ENCODE peak calls at places on chromosomes 2 and 18, in four cellular contexts. K, Q, V and N are unnamed samples.

GRCh38 chr2:174436351-174436750 is 40.8 kb downstream of the SCRN3 start:
- DNase-seq in K (no peak), Q (no peak), V (no peak), N (no peak)

GRCh38 chr2:15563227-15564100 is 2.3 kb upstream of the NBAS start:
- DNase-seq in K (no peak), Q (no peak), V (no peak), N (no peak)

GRCh38 chr2:230981704-230982103 is 14.2 kb upstream of the SPATA3 start:
- DNase-seq in K (no peak), Q (no peak), V (no peak), N (no peak)

GRCh38 chr18:77524909-77525308 is 275.3 kb downstream of the GALR1 start:
- DNase-seq in K (no peak), Q (no peak), V (no peak), N (no peak)

GRCh38 chr2:137748533-137748932 is 215.7 kb upstream of the HNMT start:
- DNase-seq in K (no peak), Q (no peak), V (no peak), N (no peak)

GRCh38 chr2:160214461-160215055 is 14.5 kb upstream of the ITGB6 start:
- DNase-seq in K (no peak), Q (no peak), V (no peak), N (peak; percentile 41)

GRCh38 chr2:9708683-9709538 is 78.1 kb upstream of the YWHAQ start:
- DNase-seq in K (no peak), Q (peak; percentile 24), V (no peak), N (no peak)

GRCh38 chr2:68311033-68311432 is 8.7 kb downstream of the CNRIP1 start:
- DNase-seq in K (no peak), Q (no peak), V (no peak), N (no peak)

GRCh38 chr18:50829644-50830043 is 9.8 kb upstream of the MRO start:
- DNase-seq in K (no peak), Q (no peak), V (no peak), N (no peak)

GRCh38 chr2:239152239-239152915 is 248.4 kb downstream of the HDAC4 start:
- DNase-seq in K (no peak), Q (no peak), V (no peak), N (no peak)

GRCh38 chr2:105553538-105554196 is 154.8 kb upstream of the FHL2 start:
- DNase-seq in K (no peak), Q (no peak), V (no peak), N (no peak)

GRCh38 chr18:65760457-65760856 is 9.6 kb downstream of the CDH7 start:
- DNase-seq in K (no peak), Q (no peak), V (no peak), N (no peak)

GRCh38 chr2:54936766-54937165 is 113.5 kb downstream of the RTN4 start:
- DNase-seq in K (no peak), Q (no peak), V (no peak), N (no peak)

GRCh38 chr2:26299488-26300092 is 46.4 kb upstream of the SELENOI start:
- DNase-seq in K (no peak), Q (peak; percentile 22), V (no peak), N (peak; percentile 85)

GRCh38 chr2:2573658-2574293 is 242.7 kb upstream of the MYT1L start:
- DNase-seq in K (no peak), Q (no peak), V (no peak), N (no peak)

GRCh38 chr18:35283923-35284794 is 5.9 kb downstream of the ZSCAN30 start:
- DNase-seq in K (no peak), Q (no peak), V (no peak), N (no peak)
- H3K9me3 ChIP-seq in K (no peaks in the 10 kb centered on the region), Q (peaks cover 8% of the 10 kb centered on the region), V (no peaks in the 10 kb centered on the region), N (no peaks in the 10 kb centered on the region)

DNA sequence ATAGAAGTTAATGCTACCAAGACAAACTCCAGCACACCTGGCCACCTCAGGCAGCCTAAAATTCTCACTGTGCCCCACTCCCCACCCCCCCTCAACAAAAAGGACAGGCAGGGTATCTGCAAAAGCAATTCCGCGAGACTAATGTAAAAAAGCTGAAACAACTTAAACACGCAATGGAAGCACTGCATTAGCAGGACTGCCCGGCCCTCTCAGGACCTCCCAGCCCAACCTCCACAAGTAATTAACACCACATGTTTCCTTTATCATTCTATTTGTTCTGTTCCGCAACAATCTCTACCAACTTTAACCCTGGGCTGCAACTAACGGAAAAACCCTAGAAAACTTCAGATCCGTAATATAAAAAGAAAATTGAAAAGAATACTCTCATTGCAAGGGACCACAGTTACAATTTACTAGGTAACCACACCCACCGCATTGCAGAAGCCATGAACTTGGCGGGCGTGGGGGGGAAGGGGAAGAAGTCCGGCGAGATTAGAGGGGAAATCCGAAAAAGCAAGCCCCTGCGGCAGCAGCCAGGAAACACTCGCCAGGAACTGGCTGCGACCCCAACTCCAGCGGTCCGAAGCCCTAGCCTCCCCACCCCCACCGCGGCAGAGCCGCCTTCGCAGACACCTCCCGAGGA is 1.3 kb downstream of the EPB41L3 start:
- DNase-seq in K (no peak), Q (no peak), V (no peak), N (no peak)
- H3K4me3 ChIP-seq in K (no peak overlapping the region), Q (no peak overlapping the region), V (no peak overlapping the region), N (peak overlapping the region; percentile 62)

GRCh38 chr18:48132993-48133674 is 202.7 kb upstream of the SMAD2 start:
- DNase-seq in K (no peak), Q (no peak), V (no peak), N (no peak)

GRCh38 chr18:48133675-48134251 is 203.3 kb upstream of the SMAD2 start:
- DNase-seq in K (no peak), Q (no peak), V (no peak), N (peak; percentile 69)

GRCh38 chr18:48136051-48136543 is 205.6 kb upstream of the SMAD2 start:
- DNase-seq in K (no peak), Q (no peak), V (no peak), N (peak; percentile 29)

GRCh38 chr18:48135436-48135966 is 205.0 kb upstream of the SMAD2 start:
- DNase-seq in K (no peak), Q (no peak), V (no peak), N (no peak)

DNA sequence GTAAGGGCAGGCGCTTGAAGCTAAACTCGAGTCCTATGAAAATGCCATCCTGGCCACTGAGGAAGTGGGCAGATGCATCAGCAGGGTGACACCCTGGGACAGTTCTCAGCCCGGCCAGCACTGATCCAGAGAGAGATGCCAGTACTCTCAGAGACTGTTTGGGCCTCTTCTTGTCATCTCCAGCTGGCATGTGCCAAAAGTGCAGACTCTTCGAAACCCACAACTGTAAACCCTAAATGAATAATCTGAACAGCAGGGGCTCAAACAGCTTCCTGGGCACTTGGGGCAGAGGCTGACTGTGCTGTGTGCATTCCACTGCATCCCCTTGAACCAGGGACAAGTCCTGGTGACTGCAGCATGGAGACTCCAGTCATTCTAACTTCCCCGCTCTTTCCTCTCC is 204.2 kb upstream of the SMAD2 start:
- DNase-seq in K (no peak), Q (no peak), V (no peak), N (no peak)
- H3K4me1 ChIP-seq in K (no peaks in the 10 kb centered on the region), Q (peaks cover 9% of the 10 kb centered on the region), V (no peaks in the 10 kb centered on the region), N (peaks cover 3% of the 10 kb centered on the region)

GRCh38 chr18:80022613-80023012 is 11.6 kb upstream of the RBFA start:
- DNase-seq in K (no peak), Q (peak; percentile 17), V (no peak), N (no peak)
- H3K9me3 ChIP-seq in K (peaks cover 61% of the 10 kb centered on the region), Q (peaks cover 81% of the 10 kb centered on the region), V (peaks cover 53% of the 10 kb centered on the region), N (peaks cover 12% of the 10 kb centered on the region)

GRCh38 chr2:167726788-167727187 is 520.6 kb downstream of the STK39 start:
- DNase-seq in K (no peak), Q (no peak), V (no peak), N (peak; percentile 45)

GRCh38 chr2:167729911-167730310 is 517.5 kb downstream of the STK39 start:
- DNase-seq in K (no peak), Q (no peak), V (no peak), N (no peak)

GRCh38 chr2:167733750-167734149 is 513.6 kb downstream of the STK39 start:
- DNase-seq in K (no peak), Q (no peak), V (no peak), N (no peak)

GRCh38 chr2:167732251-167732788 is 515.1 kb downstream of the STK39 start:
- DNase-seq in K (no peak), Q (no peak), V (no peak), N (no peak)
- H3K4me3 ChIP-seq in K (no peak overlapping the region), Q (no peak overlapping the region), V (no peak overlapping the region), N (no peak overlapping the region)

DNA sequence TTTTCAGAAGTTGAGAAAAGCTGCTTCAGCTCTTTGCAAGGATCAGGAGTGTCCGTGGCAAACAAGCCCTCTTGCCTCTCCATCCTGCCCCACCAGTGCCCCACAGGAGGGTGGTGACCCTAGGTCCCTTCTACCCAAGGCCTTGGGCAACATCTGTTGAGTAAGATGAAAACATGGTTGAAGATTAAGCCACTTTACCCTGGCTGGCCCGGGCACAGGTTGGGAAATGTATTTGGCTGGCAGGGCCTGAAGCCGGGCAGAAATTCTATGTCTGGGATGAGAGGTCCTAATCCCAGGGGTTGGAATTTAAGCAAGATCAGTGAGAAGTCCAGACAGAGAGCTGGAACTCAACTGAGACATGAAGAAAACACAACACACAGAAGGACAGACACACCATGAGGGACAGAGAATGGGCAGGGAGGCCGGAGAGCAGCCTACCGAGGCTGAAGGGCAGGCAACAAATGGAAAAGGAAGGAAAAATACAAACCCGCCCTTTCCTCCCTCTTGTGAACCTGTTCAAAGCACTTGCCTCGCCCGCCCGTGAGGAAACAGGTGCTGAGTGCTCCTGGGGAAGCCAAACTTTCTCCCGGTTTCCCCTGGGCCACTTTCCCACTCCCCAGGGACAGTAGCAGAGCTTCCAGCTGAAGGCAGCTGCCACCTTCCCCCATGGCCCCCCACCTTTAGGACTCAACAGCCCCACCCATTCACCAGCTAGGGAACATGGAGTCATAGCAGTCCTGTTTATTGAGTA is 86.1 kb downstream of the TNS1 start:
- DNase-seq in K (no peak), Q (no peak), V (no peak), N (no peak)
- H3K4me1 ChIP-seq in K (no peaks in the 10 kb centered on the region), Q (no peaks in the 10 kb centered on the region), V (no peaks in the 10 kb centered on the region), N (peaks cover under 1% of the 10 kb centered on the region)